ENCODE peak calls at places on chromosomes 11 and 22, in four cellular contexts. One of them, this sample, is unnamed.

GRCh38 chr11:118785362-118785761 is 5.6 kb downstream of the DDX6 start:
- DNase-seq in nucleus accumbens: no peak
- DNase-seq in endothelial cell: no peak
- DNase-seq in NCI-H2227 treated with DMSO at 0.1 percent for 48 hours: no peak
- DNase-seq in this sample: no peak

GRCh38 chr22:48923909-48924475 is 903.7 kb downstream of the BRD1 start:
- DNase-seq in nucleus accumbens: no peak
- DNase-seq in endothelial cell: no peak
- DNase-seq in NCI-H2227 treated with DMSO at 0.1 percent for 48 hours: no peak
- DNase-seq in this sample: no peak

GRCh38 chr22:37678372-37678771 is 2.9 kb downstream of the LGALS1 start:
- DNase-seq in nucleus accumbens: no peak
- DNase-seq in endothelial cell: no peak
- DNase-seq in NCI-H2227 treated with DMSO at 0.1 percent for 48 hours: no peak
- DNase-seq in this sample: no peak

GRCh38 chr11:68527585-68527984 is 67.0 kb downstream of the PPP6R3 start:
- DNase-seq in nucleus accumbens: no peak
- DNase-seq in endothelial cell: no peak
- DNase-seq in NCI-H2227 treated with DMSO at 0.1 percent for 48 hours: no peak
- DNase-seq in this sample: no peak

GRCh38 chr11:64090811-64091516 is 55.2 kb downstream of the FLRT1 start:
- DNase-seq in nucleus accumbens: peak
- DNase-seq in endothelial cell: no peak
- DNase-seq in NCI-H2227 treated with DMSO at 0.1 percent for 48 hours: no peak
- DNase-seq in this sample: no peak

GRCh38 chr11:35059040-35059439 is 79.9 kb upstream of the CD44 start:
- DNase-seq in nucleus accumbens: no peak
- DNase-seq in endothelial cell: no peak
- DNase-seq in NCI-H2227 treated with DMSO at 0.1 percent for 48 hours: no peak
- DNase-seq in this sample: no peak

GRCh38 chr22:33883961-33884808 is 36.1 kb downstream of the LARGE1 start:
- DNase-seq in nucleus accumbens: no peak
- DNase-seq in endothelial cell: no peak
- DNase-seq in NCI-H2227 treated with DMSO at 0.1 percent for 48 hours: no peak
- DNase-seq in this sample: no peak

GRCh38 chr11:2193099-2193886 is 21.7 kb upstream of the TH start:
- DNase-seq in nucleus accumbens: no peak
- DNase-seq in endothelial cell: no peak
- DNase-seq in NCI-H2227 treated with DMSO at 0.1 percent for 48 hours: no peak
- DNase-seq in this sample: no peak

GRCh38 chr11:8766993-8767374 is 84.4 kb downstream of the RPL27A start:
- DNase-seq in nucleus accumbens: no peak
- DNase-seq in endothelial cell: no peak
- DNase-seq in NCI-H2227 treated with DMSO at 0.1 percent for 48 hours: no peak
- DNase-seq in this sample: no peak

GRCh38 chr11:8333431-8334401 is 70.0 kb upstream of the LMO1 start:
- DNase-seq in nucleus accumbens: peak
- DNase-seq in endothelial cell: no peak
- DNase-seq in NCI-H2227 treated with DMSO at 0.1 percent for 48 hours: no peak
- DNase-seq in this sample: peak

This sample was measured in NCI-H524 treated with DMSO at 0.1 percent for 48 hours.